ENCODE peak calls at places on chromosome 22, in six cellular contexts. One of them, this sample, is unnamed.

GRCh38 chr22:29710922-29711593 is 8.7 kb upstream of the CABP7 start:
- DNase-seq in GM12878: no peak
- DNase-seq in HCT116: no peak
- DNase-seq in K562: no peak
- DNase-seq in H1: no peak
- DNase-seq in HepG2: no peak
- DNase-seq in this sample: no peak

GRCh38 chr22:42644422-42645340 is 4.3 kb upstream of the ATP5MGL start:
- DNase-seq in HCT116: no peak
- DNase-seq in H1: no peak
- DNase-seq in K562: no peak
- DNase-seq in HepG2: no peak
- DNase-seq in GM12878: no peak
- DNase-seq in this sample: no peak

GRCh38 chr22:25774575-25775026 is 32.6 kb downstream of the MYO18B start:
- DNase-seq in H1: no peak
- DNase-seq in K562: no peak
- DNase-seq in GM12878: no peak
- DNase-seq in HCT116: no peak
- DNase-seq in HepG2: no peak
- DNase-seq in this sample: peak

GRCh38 chr22:19644314-19645223 is 69.7 kb upstream of the SEPTIN5 start:
- DNase-seq in HepG2: no peak
- DNase-seq in GM12878: no peak
- DNase-seq in H1: no peak
- DNase-seq in K562: peak
- DNase-seq in HCT116: no peak
- DNase-seq in this sample: no peak

GRCh38 chr22:20292673-20293232 is 24.6 kb upstream of the RTN4R start:
- DNase-seq in HCT116: no peak
- DNase-seq in GM12878: no peak
- DNase-seq in K562: no peak
- DNase-seq in H1: no peak
- DNase-seq in HepG2: no peak
- DNase-seq in this sample: no peak

GRCh38 chr22:32577591-32577990 is 103.0 kb downstream of the FBXO7 start:
- DNase-seq in K562: no peak
- DNase-seq in HCT116: no peak
- DNase-seq in GM12878: no peak
- DNase-seq in HepG2: no peak
- DNase-seq in H1: no peak
- DNase-seq in this sample: no peak

GRCh38 chr22:35398574-35398973 is 1.4 kb upstream of the MCM5 start:
- DNase-seq in H1: no peak
- DNase-seq in K562: no peak
- DNase-seq in GM12878: no peak
- DNase-seq in HepG2: no peak
- DNase-seq in HCT116: no peak
- DNase-seq in this sample: no peak

GRCh38 chr22:31099841-31100761 is 7.3 kb downstream of the SELENOM start:
- DNase-seq in K562: no peak
- DNase-seq in HepG2: no peak
- DNase-seq in H1: no peak
- DNase-seq in HCT116: no peak
- DNase-seq in GM12878: no peak
- DNase-seq in this sample: no peak

GRCh38 chr22:30078320-30079311 is 1.6 kb upstream of the HORMAD2 start:
- DNase-seq in K562: no peak
- DNase-seq in H1: no peak
- DNase-seq in HCT116: no peak
- DNase-seq in HepG2: no peak
- DNase-seq in GM12878: peak
- DNase-seq in this sample: no peak

GRCh38 chr22:26718905-26719304 is 61.5 kb downstream of the MIAT start:
- DNase-seq in HCT116: no peak
- DNase-seq in H1: no peak
- DNase-seq in K562: no peak
- DNase-seq in GM12878: no peak
- DNase-seq in HepG2: no peak
- DNase-seq in this sample: no peak

GRCh38 chr22:39490135-39490798 is 11.8 kb upstream of the MIEF1 start:
- DNase-seq in GM12878: no peak
- DNase-seq in H1: peak
- DNase-seq in HepG2: peak
- DNase-seq in K562: peak
- DNase-seq in HCT116: peak
- DNase-seq in this sample: peak

GRCh38 chr22:20076627-20077172 is 3.3 kb upstream of the DGCR8 start:
- DNase-seq in H1: no peak
- DNase-seq in HCT116: no peak
- DNase-seq in GM12878: no peak
- DNase-seq in K562: peak
- DNase-seq in HepG2: no peak
- DNase-seq in this sample: no peak

GRCh38 chr22:24830205-24830979 is 24.4 kb downstream of the SGSM1 start:
- DNase-seq in HCT116: no peak
- DNase-seq in HepG2: no peak
- DNase-seq in K562: no peak
- DNase-seq in H1: no peak
- DNase-seq in GM12878: no peak
- DNase-seq in this sample: no peak

GRCh38 chr22:33539202-33539901 is 380.9 kb downstream of the LARGE1 start:
- DNase-seq in HCT116: no peak
- DNase-seq in GM12878: no peak
- DNase-seq in H1: no peak
- DNase-seq in K562: no peak
- DNase-seq in HepG2: peak
- DNase-seq in this sample: no peak

GRCh38 chr22:48180631-48181030 is 1418.2 kb downstream of the TBC1D22A start:
- DNase-seq in HepG2: no peak
- DNase-seq in GM12878: no peak
- DNase-seq in H1: no peak
- DNase-seq in HCT116: no peak
- DNase-seq in K562: no peak
- DNase-seq in this sample: no peak

GRCh38 chr22:34334893-34335292 is 414.6 kb upstream of the LARGE1 start:
- DNase-seq in GM12878: no peak
- DNase-seq in HCT116: no peak
- DNase-seq in HepG2: no peak
- DNase-seq in K562: no peak
- DNase-seq in H1: no peak
- DNase-seq in this sample: no peak

GRCh38 chr22:18023509-18024275 is 669 bp downstream of the MICAL3 start:
- DNase-seq in K562: peak
- DNase-seq in GM12878: no peak
- DNase-seq in HepG2: no peak
- DNase-seq in H1: peak
- DNase-seq in HCT116: peak
- DNase-seq in this sample: peak

GRCh38 chr22:17172172-17172833 is 13.2 kb upstream of the HDHD5 start:
- DNase-seq in K562: no peak
- DNase-seq in GM12878: no peak
- DNase-seq in HepG2: no peak
- DNase-seq in HCT116: no peak
- DNase-seq in H1: no peak
- DNase-seq in this sample: peak

GRCh38 chr22:48902001-48902869 is 925.4 kb downstream of the BRD1 start:
- DNase-seq in H1: no peak
- DNase-seq in HCT116: no peak
- DNase-seq in HepG2: no peak
- DNase-seq in K562: no peak
- DNase-seq in GM12878: no peak
- DNase-seq in this sample: no peak

GRCh38 chr22:24007253-24008021 is 2.2 kb upstream of the GSTT4 start:
- DNase-seq in HepG2: no peak
- DNase-seq in H1: no peak
- DNase-seq in K562: no peak
- DNase-seq in GM12878: no peak
- DNase-seq in HCT116: no peak
- DNase-seq in this sample: no peak

GRCh38 chr22:42315392-42315756 is 44.9 kb upstream of the TCF20 start:
- DNase-seq in K562: no peak
- DNase-seq in HCT116: no peak
- DNase-seq in H1: no peak
- DNase-seq in HepG2: no peak
- DNase-seq in GM12878: no peak
- DNase-seq in this sample: no peak

GRCh38 chr22:49566141-49566541 is 261.5 kb downstream of the BRD1 start:
- DNase-seq in HCT116: no peak
- DNase-seq in HepG2: no peak
- DNase-seq in H1: no peak
- DNase-seq in GM12878: no peak
- DNase-seq in K562: no peak
- DNase-seq in this sample: no peak

GRCh38 chr22:30054764-30055069 is 25.5 kb upstream of the HORMAD2 start:
- DNase-seq in GM12878: no peak
- DNase-seq in HCT116: no peak
- DNase-seq in HepG2: peak
- DNase-seq in K562: no peak
- DNase-seq in H1: no peak
- DNase-seq in this sample: no peak

GRCh38 chr22:35328472-35328885 is 28.8 kb downstream of the TOM1 start:
- DNase-seq in HCT116: no peak
- DNase-seq in HepG2: peak
- DNase-seq in H1: no peak
- DNase-seq in GM12878: no peak
- DNase-seq in K562: no peak
- DNase-seq in this sample: no peak

GRCh38 chr22:24060375-24060788 is 49.3 kb downstream of the CABIN1 start:
- DNase-seq in K562: no peak
- DNase-seq in HCT116: no peak
- DNase-seq in HepG2: no peak
- DNase-seq in H1: no peak
- DNase-seq in GM12878: no peak
- DNase-seq in this sample: no peak

GRCh38 chr22:22046370-22046769 is 63.8 kb upstream of the TOP3B start:
- DNase-seq in GM12878: no peak
- DNase-seq in HCT116: no peak
- DNase-seq in HepG2: no peak
- DNase-seq in K562: no peak
- DNase-seq in H1: no peak
- DNase-seq in this sample: no peak

GRCh38 chr22:31448382-31448781 is 41.3 kb downstream of the EIF4ENIF1 start:
- DNase-seq in H1: no peak
- DNase-seq in HepG2: no peak
- DNase-seq in GM12878: no peak
- DNase-seq in K562: no peak
- DNase-seq in HCT116: no peak
- DNase-seq in this sample: no peak

GRCh38 chr22:33109532-33110148 is 51.5 kb upstream of the SYN3 start:
- DNase-seq in HCT116: no peak
- DNase-seq in HepG2: no peak
- DNase-seq in K562: no peak
- DNase-seq in GM12878: no peak
- DNase-seq in H1: no peak
- DNase-seq in this sample: no peak

GRCh38 chr22:48226026-48227013 is 1463.9 kb downstream of the TBC1D22A start:
- DNase-seq in H1: no peak
- DNase-seq in HCT116: no peak
- DNase-seq in GM12878: no peak
- DNase-seq in K562: no peak
- DNase-seq in HepG2: no peak
- DNase-seq in this sample: no peak

GRCh38 chr22:39396156-39396796 is 3.3 kb upstream of the TAB1 start:
- DNase-seq in K562: peak
- DNase-seq in H1: no peak
- DNase-seq in GM12878: no peak
- DNase-seq in HepG2: no peak
- DNase-seq in HCT116: no peak
- DNase-seq in this sample: no peak

GRCh38 chr22:47808886-47809620 is 1046.6 kb downstream of the TBC1D22A start:
- DNase-seq in H1: no peak
- DNase-seq in HCT116: no peak
- DNase-seq in HepG2: no peak
- DNase-seq in GM12878: no peak
- DNase-seq in K562: no peak
- DNase-seq in this sample: no peak

DNA sequence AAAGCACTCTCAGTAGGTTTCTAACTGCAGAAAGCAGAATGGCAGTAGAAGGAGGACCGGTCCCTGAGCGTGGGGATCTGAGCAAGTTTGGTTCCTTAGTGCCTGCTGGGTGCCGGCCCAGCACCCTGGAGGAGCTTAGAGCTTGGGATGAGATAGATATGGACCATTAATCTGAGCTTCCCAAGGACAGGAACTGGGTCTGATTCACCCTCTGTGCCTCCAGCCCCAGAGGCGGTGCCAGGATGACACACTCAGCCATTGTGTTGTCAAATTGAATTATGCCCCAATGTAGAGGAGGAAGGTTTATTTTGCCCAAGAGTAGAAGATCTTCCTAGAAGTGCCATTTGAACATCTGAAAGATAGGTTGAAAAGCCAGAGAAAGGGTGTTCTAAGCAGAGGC is 4.3 kb downstream of the ZC3H7B start:
- DNase-seq in GM12878: no peak
- DNase-seq in K562: no peak
- DNase-seq in H1: no peak
- DNase-seq in HCT116: no peak
- DNase-seq in HepG2: no peak
- DNase-seq in this sample: no peak
- TF ChIP-seq ATF3 in GM12878: no peak
- TF ChIP-seq ATF3 in K562: no peak
- TF ChIP-seq ATF3 in H1: no peak
- TF ChIP-seq ATF3 in HCT116: no peak
- TF ChIP-seq ATF3 in HepG2: no peak
- TF ChIP-seq ATF3 in this sample: no peak

GRCh38 chr22:37098976-37099577 is 10.4 kb downstream of the TMPRSS6 start:
- DNase-seq in GM12878: no peak
- DNase-seq in H1: no peak
- DNase-seq in HepG2: no peak
- DNase-seq in HCT116: no peak
- DNase-seq in K562: no peak
- DNase-seq in this sample: peak
- TF ChIP-seq ATF3 in GM12878: no peak
- TF ChIP-seq ATF3 in H1: no peak
- TF ChIP-seq ATF3 in HepG2: no peak
- TF ChIP-seq ATF3 in HCT116: no peak
- TF ChIP-seq ATF3 in K562: no peak
- TF ChIP-seq ATF3 in this sample: no peak

DNA sequence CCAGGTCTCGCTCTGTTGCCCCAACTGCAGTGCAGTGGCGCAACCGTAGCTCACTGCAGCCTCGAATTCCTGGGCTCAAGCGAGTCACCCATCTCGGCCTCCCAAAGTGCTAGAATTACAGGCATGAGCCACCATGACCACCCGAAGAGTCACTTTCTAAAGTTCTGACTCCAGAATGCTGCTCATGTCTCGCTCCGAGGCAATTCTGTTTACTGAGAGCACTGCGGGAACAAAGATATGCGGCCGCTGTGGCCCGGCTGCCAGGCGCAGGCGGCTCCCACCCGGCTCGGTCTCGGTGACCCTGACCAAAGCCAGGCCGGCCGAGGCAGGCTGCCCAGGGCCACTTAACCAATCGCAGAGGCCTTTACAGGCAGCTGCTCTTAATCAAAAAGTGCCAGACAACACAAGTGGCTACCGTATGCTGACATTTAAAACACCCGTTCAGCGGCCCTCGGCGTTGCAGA is 78.7 kb downstream of the PHF21B start:
- DNase-seq in HepG2: no peak
- DNase-seq in K562: no peak
- DNase-seq in HCT116: no peak
- DNase-seq in GM12878: no peak
- DNase-seq in H1: no peak
- DNase-seq in this sample: no peak
- TF ChIP-seq ATF3 in HepG2: no peak
- TF ChIP-seq ATF3 in K562: no peak
- TF ChIP-seq ATF3 in HCT116: no peak
- TF ChIP-seq ATF3 in GM12878: no peak
- TF ChIP-seq ATF3 in H1: no peak
- TF ChIP-seq ATF3 in this sample: no peak

GRCh38 chr22:38196791-38197429 is 4.9 kb upstream of the MAFF start:
- DNase-seq in HepG2: no peak
- DNase-seq in H1: no peak
- DNase-seq in GM12878: no peak
- DNase-seq in HCT116: no peak
- DNase-seq in K562: peak
- DNase-seq in this sample: no peak
- TF ChIP-seq ATF3 in HepG2: no peak
- TF ChIP-seq ATF3 in H1: no peak
- TF ChIP-seq ATF3 in GM12878: no peak
- TF ChIP-seq ATF3 in HCT116: no peak
- TF ChIP-seq ATF3 in K562: peak
- TF ChIP-seq ATF3 in this sample: no peak

This sample was measured in WTC11.